ENCODE peak calls at places on chromosomes 4 and X, in four cellular contexts. J, V, C and R are unnamed samples.

GRCh38 chr4:128349921-128350320 is 62.3 kb upstream of the PGRMC2 start:
- DNase-seq in J (peak; percentile 92), V (no peak), C (peak; percentile 42), R (no peak)

GRCh38 chrX:119272882-119273806 is 37.1 kb downstream of the PGRMC1 start:
- DNase-seq in J (no peak), C (no peak), V (no peak), R (no peak)

GRCh38 chrX:71492086-71493065 is 40.5 kb upstream of the OGT start:
- DNase-seq in V (no peak), C (no peak), J (no peak), R (no peak)

GRCh38 chr4:18850763-18851331 is 829.3 kb upstream of the LCORL start:
- DNase-seq in V (no peak), J (no peak), C (no peak), R (no peak)

GRCh38 chrX:74804574-74804973 is 120.7 kb downstream of the NEXMIF start:
- DNase-seq in V (no peak), C (no peak), J (no peak), R (no peak)

GRCh38 chr4:137609693-137610450 is 77.6 kb upstream of the PCDH18 start:
- DNase-seq in C (no peak), J (no peak), V (no peak), R (no peak)

GRCh38 chr4:165288639-165289428 is 38.6 kb upstream of the MSMO1 start:
- DNase-seq in C (no peak), J (peak; percentile 24), V (no peak), R (no peak)

GRCh38 chr4:184170996-184171395 is 46.7 kb downstream of the ENPP6 start:
- DNase-seq in C (no peak), V (no peak), J (no peak), R (peak; percentile 8)

GRCh38 chr4:119671205-119671604 is 42.6 kb upstream of the PDE5A start:
- DNase-seq in V (no peak), J (no peak), C (no peak), R (no peak)

GRCh38 chr4:112552668-112553067 is 36.7 kb upstream of the NEUROG2 start:
- DNase-seq in C (no peak), V (no peak), J (peak; percentile 17), R (no peak)

GRCh38 chr4:98284640-98285046 is 23.5 kb downstream of the RAP1GDS1 start:
- DNase-seq in J (no peak), V (no peak), C (no peak), R (peak; percentile 23)

GRCh38 chr4:73919691-73920090 is 50.5 kb downstream of the CXCL1 start:
- DNase-seq in C (no peak), J (no peak), V (no peak), R (no peak)

GRCh38 chrX:74523870-74524735 is 90.3 kb downstream of the RLIM start:
- DNase-seq in J (no peak), V (no peak), C (no peak), R (no peak)

GRCh38 chrX:150366951-150367545 is 3.9 kb downstream of the MAMLD1 start:
- DNase-seq in J (no peak), V (no peak), C (no peak), R (no peak)

GRCh38 chr4:110754726-110755125 is 131.8 kb upstream of the PITX2 start:
- DNase-seq in V (no peak), J (no peak), C (no peak), R (no peak)

GRCh38 chr4:92599044-92599443 is 295.3 kb downstream of the GRID2 start:
- DNase-seq in C (no peak), J (no peak), V (no peak), R (no peak)

GRCh38 chr4:178553201-178553600 is 1111.0 kb upstream of the AGA start:
- DNase-seq in J (no peak), V (no peak), C (no peak), R (no peak)

GRCh38 chrX:8607326-8607725 is 124.6 kb downstream of the ANOS1 start:
- DNase-seq in J (no peak), V (no peak), C (no peak), R (no peak)

GRCh38 chr4:104592894-104593470 is 98.3 kb upstream of the CXXC4 start:
- DNase-seq in V (no peak), J (no peak), C (no peak), R (peak; percentile 14)

GRCh38 chrX:20362268-20363002 is 95.7 kb upstream of the RPS6KA3 start:
- DNase-seq in J (peak; percentile 93), V (no peak), C (peak; percentile 12), R (peak; percentile 12)

GRCh38 chr4:90718926-90719325 is 591.7 kb downstream of the CCSER1 start:
- DNase-seq in V (no peak), J (no peak), C (no peak), R (no peak)

GRCh38 chr4:102663073-102663472 is 97.7 kb downstream of the MANBA start:
- DNase-seq in J (no peak), V (no peak), C (no peak), R (no peak)

GRCh38 chr4:138959421-138959820 is 56.2 kb upstream of the NOCT start:
- DNase-seq in J (no peak), V (no peak), C (no peak), R (no peak)
- TF ChIP-seq TARDBP in J (no peak), V (no peak), C (no peak), R (no peak)

GRCh38 chr4:180189639-180190038 is 2053.6 kb upstream of the TENM3 start:
- DNase-seq in J (no peak), C (no peak), V (peak; percentile 12), R (no peak)
- TF ChIP-seq TARDBP in J (no peak), C (no peak), V (no peak), R (no peak)

GRCh38 chr4:1593458-1593857 is 90.7 kb downstream of the FAM53A start:
- DNase-seq in C (peak; percentile 60), V (no peak), J (no peak), R (no peak)
- TF ChIP-seq TARDBP in C (no peak), V (no peak), J (no peak), R (no peak)

GRCh38 chrX:40209951-40210617 is 112.3 kb upstream of the BCOR start:
- DNase-seq in C (no peak), V (no peak), J (peak; percentile 7), R (no peak)

GRCh38 chrX:40201486-40201885 is 103.7 kb upstream of the BCOR start:
- DNase-seq in C (no peak), V (peak; percentile 66), J (no peak), R (no peak)

GRCh38 chrX:40207626-40208025 is 109.9 kb upstream of the BCOR start:
- DNase-seq in J (no peak), C (peak; percentile 44), V (no peak), R (no peak)

GRCh38 chrX:40202456-40202855 is 104.7 kb upstream of the BCOR start:
- DNase-seq in J (no peak), V (peak; percentile 31), C (no peak), R (no peak)

DNA sequence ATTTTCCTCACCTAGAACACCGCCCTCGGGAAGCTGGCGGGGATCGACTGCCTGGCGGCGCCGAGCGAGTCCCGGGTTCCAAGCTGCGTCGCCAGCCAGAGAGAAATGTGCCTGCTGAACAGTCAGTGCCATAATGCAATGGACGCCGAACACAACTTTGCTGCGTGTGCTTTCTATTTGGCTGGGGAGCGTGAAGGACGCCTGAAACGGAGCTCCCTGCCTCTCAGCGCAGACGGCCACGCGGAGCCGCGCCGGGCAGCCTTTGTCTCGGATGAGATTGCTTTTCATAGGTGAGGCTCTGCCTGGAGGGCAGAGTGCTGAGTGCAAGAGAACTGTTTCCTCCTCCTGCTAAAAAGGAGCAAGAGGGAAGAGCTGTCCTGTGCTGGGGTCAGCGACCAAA is 107.7 kb upstream of the BCOR start:
- DNase-seq in C (no peak), V (no peak), J (no peak), R (no peak)
- TF ChIP-seq TARDBP in C (no peak), V (no peak), J (no peak), R (no peak)

DNA sequence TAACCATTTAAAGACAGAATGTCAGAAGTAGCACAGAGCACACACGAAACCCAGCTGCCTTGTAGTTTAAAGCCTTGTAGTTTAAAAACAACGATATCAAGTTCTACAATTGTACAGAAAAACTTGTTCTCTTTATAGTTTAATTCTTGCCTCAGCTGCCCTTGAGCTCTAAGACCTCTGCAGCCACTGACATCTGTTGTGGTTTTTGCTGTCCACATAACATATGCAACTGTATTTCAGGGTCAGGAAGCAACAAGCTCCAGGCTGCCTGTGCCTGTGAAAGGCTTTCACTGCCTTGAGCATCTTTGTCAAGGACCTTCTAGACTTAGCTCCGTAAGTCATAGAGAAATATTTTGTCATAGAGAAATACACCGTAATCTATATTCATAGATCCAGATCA is 227.2 kb downstream of the SPCS3 start:
- DNase-seq in C (no peak), V (no peak), J (no peak), R (no peak)
- TF ChIP-seq TARDBP in C (no peak), V (no peak), J (no peak), R (no peak)

DNA sequence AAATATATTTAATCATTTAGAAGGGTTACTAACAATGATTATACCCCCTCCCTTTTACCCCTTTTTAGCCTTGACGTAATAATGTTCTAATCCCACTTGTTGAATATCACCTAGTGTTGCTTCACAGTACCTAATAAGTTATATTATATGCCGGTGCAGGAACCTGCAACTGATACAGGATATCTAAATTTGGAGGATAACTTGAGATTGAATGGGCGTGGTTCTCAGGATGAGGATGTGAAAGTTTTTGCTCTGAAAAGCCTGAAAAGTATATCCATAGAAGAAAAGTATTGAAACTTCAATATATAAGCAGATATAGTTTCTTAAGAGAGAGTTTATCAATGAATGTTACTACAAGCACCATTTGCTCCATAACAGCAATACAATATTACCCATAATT is 59.8 kb downstream of the ZNF711 start:
- DNase-seq in J (no peak), V (no peak), C (no peak), R (no peak)
- TF ChIP-seq TARDBP in J (no peak), V (no peak), C (no peak), R (no peak)

GRCh38 chr4:116358633-116359222 is 726.6 kb downstream of the TRAM1L1 start:
- DNase-seq in C (peak; percentile 69), J (peak; percentile 82), V (peak; percentile 44), R (peak; percentile 60)
- TF ChIP-seq TARDBP in C (no peak), J (no peak), V (no peak), R (no peak)